ENCODE peak calls at places on chromosomes 1 and 21, in ten cellular contexts. K is tibial artery, L is stomach, V is fibroblast of the aortic adventitia, Z is AG04449, T is neural progenitor cell, X is prostate gland, E is astrocyte of the cerebellum, B is heart left ventricle, I is neural crest cell. C is an unnamed sample.

GRCh38 chr1:245908543-245908942 is 598.5 kb downstream of the SMYD3 start:
- DNase-seq in K (no peak), L (no peak), V (no peak), Z (no peak), T (no peak), X (no peak), E (no peak), B (no peak), I (no peak), C (no peak)

GRCh38 chr1:91406773-91407389 is 2.2 kb upstream of the HFM1 start:
- DNase-seq in K (no peak), L (no peak), V (peak), Z (no peak), T (no peak), X (no peak), E (no peak), B (no peak), I (no peak), C (no peak)

GRCh38 chr1:39183503-39184353 is 20.8 kb upstream of the MACF1 start:
- DNase-seq in K (peak), L (peak), V (peak), Z (no peak), T (no peak), X (peak), E (no peak), B (no peak), I (no peak), C (no peak)

GRCh38 chr1:11653101-11653601 is 1.1 kb downstream of the FBXO2 start:
- DNase-seq in K (no peak), L (peak), V (peak), Z (no peak), T (peak), X (no peak), E (no peak), B (no peak), I (no peak), C (no peak)

GRCh38 chr1:201598973-201599372 is 60.0 kb downstream of the NAV1 start:
- DNase-seq in K (no peak), L (no peak), V (no peak), Z (no peak), T (no peak), X (no peak), E (no peak), B (no peak), I (no peak), C (no peak)

GRCh38 chr1:91572044-91572443 is 71.4 kb downstream of the CDC7 start:
- DNase-seq in K (peak), L (no peak), V (no peak), Z (no peak), T (no peak), X (no peak), E (no peak), B (no peak), I (no peak), C (no peak)

GRCh38 chr1:40783001-40783905 is at the start of gene KCNQ4:
- DNase-seq in K (peak), L (peak), V (no peak), Z (no peak), T (peak), X (peak), E (no peak), B (peak), I (peak), C (peak)

GRCh38 chr1:246291141-246291540 is 215.9 kb downstream of the SMYD3 start:
- DNase-seq in K (no peak), L (no peak), V (no peak), Z (no peak), T (no peak), X (no peak), E (no peak), B (no peak), I (no peak), C (no peak)

GRCh38 chr1:36342426-36343185 is 19.2 kb upstream of the EVA1B start:
- DNase-seq in K (peak), L (peak), V (peak), Z (no peak), T (peak), X (no peak), E (no peak), B (peak), I (no peak), C (no peak)

GRCh38 chr1:2777428-2778219 is 23.9 kb downstream of the TTC34 start:
- DNase-seq in K (no peak), L (no peak), V (no peak), Z (no peak), T (no peak), X (no peak), E (no peak), B (no peak), I (no peak), C (no peak)

GRCh38 chr1:28796321-28797213 is 15.4 kb upstream of the OPRD1 start:
- DNase-seq in K (no peak), L (no peak), V (no peak), Z (peak), T (peak), X (no peak), E (no peak), B (peak), I (no peak), C (no peak)

GRCh38 chr1:27357281-27358037 is 9.3 kb downstream of the MAP3K6 start:
- DNase-seq in K (peak), L (peak), V (peak), Z (no peak), T (peak), X (peak), E (peak), B (peak), I (peak), C (peak)

GRCh38 chr1:182707116-182707515 is 22.7 kb upstream of the RGS8 start:
- DNase-seq in K (no peak), L (peak), V (peak), Z (no peak), T (no peak), X (peak), E (peak), B (no peak), I (no peak), C (no peak)

GRCh38 chr1:42689912-42690311 is 7.7 kb downstream of the YBX1 start:
- DNase-seq in K (no peak), L (no peak), V (no peak), Z (no peak), T (no peak), X (no peak), E (no peak), B (no peak), I (no peak), C (no peak)

GRCh38 chr1:12051361-12051760 is 11.7 kb upstream of the TNFRSF8 start:
- DNase-seq in K (no peak), L (no peak), V (no peak), Z (no peak), T (no peak), X (no peak), E (no peak), B (no peak), I (no peak), C (no peak)

GRCh38 chr21:42348762-42349161 is 2.0 kb downstream of the TFF2 start:
- DNase-seq in K (no peak), L (no peak), V (no peak), Z (no peak), T (no peak), X (no peak), E (no peak), B (no peak), I (no peak), C (no peak)

GRCh38 chr1:26780344-26780957 is 7.3 kb upstream of the PIGV start:
- DNase-seq in K (no peak), L (no peak), V (no peak), Z (no peak), T (no peak), X (no peak), E (no peak), B (no peak), I (no peak), C (no peak)

GRCh38 chr1:8347635-8348034 is 29.7 kb downstream of the SLC45A1 start:
- DNase-seq in K (no peak), L (no peak), V (no peak), Z (no peak), T (no peak), X (no peak), E (no peak), B (no peak), I (no peak), C (peak)

DNA sequence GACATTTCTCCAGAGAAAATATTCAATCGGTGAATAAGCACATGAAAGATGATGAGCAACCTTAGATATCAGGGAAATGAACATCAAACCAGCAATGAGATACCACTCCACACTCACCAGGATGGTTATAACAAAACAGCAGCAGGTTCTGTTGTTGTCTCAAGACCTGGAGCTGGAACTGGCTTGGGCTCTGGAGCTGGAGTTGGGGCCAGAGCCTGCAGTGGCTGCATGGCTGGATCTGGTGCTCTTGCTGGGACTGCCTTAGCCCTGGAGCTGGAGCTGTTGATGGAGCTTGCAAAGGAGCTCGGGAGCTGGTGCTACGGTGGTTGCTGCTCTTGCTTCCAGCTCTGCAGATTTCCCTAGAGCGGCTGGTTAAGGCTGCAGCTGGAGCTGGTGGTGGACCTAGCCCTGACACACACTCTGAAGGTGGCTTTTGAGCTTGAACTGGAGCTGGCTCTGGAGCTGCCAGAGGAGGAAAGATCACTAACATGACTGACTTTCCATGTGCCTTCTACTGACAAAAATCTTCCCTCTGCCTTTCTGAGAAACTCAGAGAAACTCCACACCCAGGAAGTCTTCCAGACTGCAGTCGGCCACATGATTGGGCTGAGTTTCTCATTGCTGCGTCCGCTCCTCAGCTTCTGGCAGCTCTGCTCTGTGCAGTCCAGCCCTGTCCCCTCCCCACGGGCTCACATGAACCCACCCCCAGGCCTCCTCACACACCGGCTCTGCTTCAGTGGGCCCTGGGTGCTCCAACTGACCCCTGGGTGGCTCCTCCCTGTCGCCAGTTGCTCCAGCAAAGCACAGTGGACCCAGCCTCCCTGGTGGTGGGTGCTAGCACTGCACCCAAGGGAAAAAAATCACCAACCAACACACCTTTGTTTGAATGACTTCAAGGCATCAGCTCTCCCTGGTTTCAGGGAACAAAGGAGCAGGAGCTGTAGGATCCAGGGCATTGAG is 139.1 kb upstream of the FMN2 start:
- DNase-seq in K (no peak), L (no peak), V (no peak), Z (no peak), T (peak), X (no peak), E (no peak), B (no peak), I (no peak), C (peak)
- TF ChIP-seq CTCF in K (peak), L (peak), V (peak), Z (peak), T (peak), X (peak), E (peak), B (peak), I (peak), C (peak)

GRCh38 chr1:210123924-210124589 is 108.5 kb upstream of the SERTAD4 start:
- DNase-seq in K (no peak), L (no peak), V (peak), Z (peak), T (no peak), X (no peak), E (peak), B (no peak), I (no peak), C (no peak)

GRCh38 chr1:210129759-210130158 is 102.8 kb upstream of the SERTAD4 start:
- DNase-seq in K (no peak), L (no peak), V (no peak), Z (no peak), T (no peak), X (no peak), E (no peak), B (no peak), I (no peak), C (no peak)

GRCh38 chr1:210129092-210129491 is 103.5 kb upstream of the SERTAD4 start:
- DNase-seq in K (no peak), L (no peak), V (no peak), Z (no peak), T (no peak), X (no peak), E (no peak), B (no peak), I (no peak), C (no peak)

GRCh38 chr1:210123383-210123782 is 109.2 kb upstream of the SERTAD4 start:
- DNase-seq in K (no peak), L (no peak), V (peak), Z (no peak), T (no peak), X (no peak), E (no peak), B (no peak), I (no peak), C (no peak)

DNA sequence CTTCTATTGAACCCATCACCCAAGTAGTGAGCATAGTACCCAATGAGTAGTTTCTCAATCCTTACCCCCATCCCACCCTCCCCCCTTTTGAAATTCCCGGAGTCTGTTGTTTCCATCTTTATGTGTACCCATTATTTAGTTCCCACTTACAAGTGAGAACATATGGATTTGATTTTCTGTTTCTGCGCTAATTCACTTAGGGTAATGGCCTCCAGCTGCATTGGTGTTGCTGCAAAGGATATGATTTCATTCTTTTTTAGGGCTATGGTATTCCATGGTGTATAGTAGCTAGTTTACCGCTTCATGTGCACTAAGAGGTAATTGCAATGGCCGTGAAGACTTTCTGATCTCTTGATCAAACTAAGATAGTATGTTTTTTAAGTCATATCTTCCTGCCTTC is 107.5 kb upstream of the SERTAD4 start:
- DNase-seq in K (no peak), L (no peak), V (no peak), Z (no peak), T (no peak), X (no peak), E (no peak), B (no peak), I (no peak), C (no peak)
- TF ChIP-seq CTCF in K (no peak), L (no peak), V (no peak), Z (no peak), T (no peak), X (no peak), E (no peak), B (no peak), I (no peak), C (no peak)

GRCh38 chr1:145849356-145850165 is 4.1 kb downstream of the NUDT17 start:
- DNase-seq in K (no peak), L (no peak), V (peak), Z (no peak), T (peak), X (no peak), E (no peak), B (no peak), I (no peak), C (no peak)
- TF ChIP-seq CTCF in K (no peak), L (no peak), V (peak), Z (peak), T (peak), X (no peak), E (peak), B (no peak), I (peak), C (no peak)

GRCh38 chr1:100146958-100147357 is 14.0 kb downstream of the TRMT13 start:
- DNase-seq in K (no peak), L (no peak), V (no peak), Z (no peak), T (no peak), X (no peak), E (no peak), B (no peak), I (no peak), C (no peak)
- TF ChIP-seq CTCF in K (no peak), L (no peak), V (no peak), Z (no peak), T (no peak), X (no peak), E (no peak), B (no peak), I (no peak), C (no peak)

GRCh38 chr1:235632538-235633219 is 16.9 kb downstream of the GNG4 start:
- DNase-seq in K (no peak), L (no peak), V (peak), Z (no peak), T (peak), X (no peak), E (peak), B (no peak), I (no peak), C (no peak)

GRCh38 chr1:235637756-235638155 is 11.8 kb downstream of the GNG4 start:
- DNase-seq in K (no peak), L (no peak), V (no peak), Z (no peak), T (no peak), X (no peak), E (no peak), B (no peak), I (no peak), C (no peak)

GRCh38 chr1:235639586-235640205 is 9.9 kb downstream of the GNG4 start:
- DNase-seq in K (no peak), L (no peak), V (no peak), Z (no peak), T (no peak), X (no peak), E (no peak), B (no peak), I (no peak), C (no peak)

GRCh38 chr1:235633220-235633540 is 16.4 kb downstream of the GNG4 start:
- DNase-seq in K (no peak), L (no peak), V (no peak), Z (no peak), T (no peak), X (no peak), E (no peak), B (no peak), I (no peak), C (no peak)

DNA sequence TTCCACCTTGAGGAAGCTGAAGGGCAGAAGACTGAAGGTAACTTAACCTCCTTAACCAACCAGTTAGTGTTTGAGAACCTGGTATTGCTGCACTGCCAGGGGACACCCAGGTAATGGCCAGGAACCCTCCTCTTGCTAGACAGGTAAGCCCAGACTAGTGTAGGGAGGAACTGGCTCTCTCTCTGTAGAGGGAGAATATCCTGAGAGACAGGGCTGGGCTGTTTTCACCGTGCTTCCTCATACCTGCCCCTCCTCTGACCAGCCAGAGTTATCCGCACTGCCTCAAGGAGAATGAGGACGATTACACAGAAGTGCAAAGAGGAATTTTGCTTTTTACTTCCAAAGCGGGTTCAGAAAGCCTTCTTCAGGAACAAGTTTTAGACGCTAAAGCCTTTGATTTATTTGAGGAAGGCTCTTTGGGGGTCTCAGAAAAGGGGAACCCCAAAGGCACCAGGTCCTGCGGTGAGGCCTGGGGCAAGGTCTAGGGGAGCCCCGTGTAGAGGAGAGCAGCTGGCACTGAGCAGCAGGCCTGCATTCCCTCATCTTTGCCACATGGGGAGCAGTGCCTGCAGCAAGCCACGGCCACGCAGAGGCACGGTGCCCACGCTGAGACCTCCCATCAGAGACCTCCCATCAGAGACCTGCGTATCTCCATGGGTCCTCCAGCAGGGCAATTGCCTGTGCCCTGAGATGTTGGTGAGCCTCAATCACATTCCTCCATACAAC is 13.5 kb downstream of the GNG4 start:
- DNase-seq in K (no peak), L (no peak), V (no peak), Z (no peak), T (no peak), X (peak), E (no peak), B (no peak), I (no peak), C (no peak)
- TF ChIP-seq CTCF in K (no peak), L (no peak), V (no peak), Z (peak), T (peak), X (no peak), E (peak), B (no peak), I (peak), C (no peak)

GRCh38 chr1:199287632-199288031 is 648.8 kb downstream of the PTPRC start:
- DNase-seq in K (no peak), L (no peak), V (peak), Z (no peak), T (no peak), X (no peak), E (no peak), B (no peak), I (no peak), C (no peak)
- TF ChIP-seq CTCF in K (no peak), L (no peak), V (peak), Z (no peak), T (no peak), X (no peak), E (no peak), B (no peak), I (peak), C (no peak)

DNA sequence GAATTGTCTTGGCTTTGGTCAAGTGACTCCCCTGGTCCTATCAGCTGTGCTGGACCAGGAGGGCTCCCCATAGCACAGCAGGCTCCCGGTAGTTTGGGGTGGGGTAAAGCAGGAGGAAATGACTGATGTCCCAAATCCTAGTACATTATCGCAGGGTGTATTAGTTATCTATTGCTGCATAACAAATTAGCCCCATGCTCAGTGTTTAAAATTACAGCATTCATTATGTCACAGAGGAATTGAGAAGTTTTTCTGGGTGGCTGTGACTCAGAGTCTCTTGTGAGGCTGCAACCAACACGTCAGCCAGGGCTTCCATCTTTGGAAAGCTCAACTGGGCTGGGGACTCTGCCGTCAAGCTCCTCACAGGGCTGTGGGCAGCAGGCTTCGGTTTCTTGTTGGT is 34.3 kb upstream of the LAPTM5 start:
- DNase-seq in K (no peak), L (no peak), V (no peak), Z (no peak), T (no peak), X (no peak), E (no peak), B (peak), I (no peak), C (no peak)
- TF ChIP-seq CTCF in K (no peak), L (no peak), V (no peak), Z (no peak), T (no peak), X (no peak), E (no peak), B (no peak), I (no peak), C (no peak)